ENCODE peak calls at places on chromosome 5, in seven cellular contexts. G is IMR-90, Y is heart right ventricle, U is GM12865, H is Calu3, M is upper lobe of right lung, F is A549. L is an unnamed sample.
A peak's percentile ranks its signal among the peaks of the same experiment; 100 is the strongest.

GRCh38 chr5:30605693-30606268 is 587.7 kb upstream of the CDH6 start:
- DNase-seq in G (no peak), Y (no peak), U (no peak), H (no peak), M (no peak), F (no peak), L (no peak)

GRCh38 chr5:73373814-73374510 is 74.6 kb downstream of the FOXD1 start:
- DNase-seq in G (no peak), Y (no peak), U (no peak), H (no peak), M (no peak), F (no peak), L (no peak)

GRCh38 chr5:11797132-11797531 is 107.1 kb downstream of the CTNND2 start:
- DNase-seq in G (no peak), Y (no peak), U (no peak), H (peak; percentile 55), M (no peak), F (no peak), L (peak; percentile 16)

GRCh38 chr5:57834829-57835554 is 352.4 kb upstream of the ACTBL2 start:
- DNase-seq in G (peak; percentile 59), Y (no peak), U (no peak), H (no peak), M (no peak), F (no peak), L (peak; percentile 78)

GRCh38 chr5:179475211-179475840 is 75.0 kb upstream of the RUFY1 start:
- DNase-seq in G (no peak), Y (no peak), U (no peak), H (no peak), M (no peak), F (no peak), L (no peak)

GRCh38 chr5:66987949-66988838 is 208.4 kb downstream of the CD180 start:
- DNase-seq in G (peak; percentile 26), Y (no peak), U (peak; percentile 14), H (no peak), M (no peak), F (peak; percentile 36), L (peak; percentile 48)

GRCh38 chr5:122129332-122129731 is at the start of gene ZNF474:
- DNase-seq in G (peak; percentile 98), Y (no peak), U (no peak), H (peak; percentile 76), M (no peak), F (no peak), L (peak; percentile 92)

GRCh38 chr5:1467341-1468246 is 22.4 kb upstream of the SLC6A3 start:
- DNase-seq in G (no peak), Y (no peak), U (no peak), H (no peak), M (peak; percentile 64), F (no peak), L (no peak)

GRCh38 chr5:149605354-149605997 is 24.2 kb downstream of the ARHGEF37 start:
- DNase-seq in G (no peak), Y (no peak), U (no peak), H (no peak), M (no peak), F (no peak), L (no peak)

GRCh38 chr5:68504306-68504705 is 288.8 kb downstream of the PIK3R1 start:
- DNase-seq in G (no peak), Y (no peak), U (no peak), H (no peak), M (no peak), F (no peak), L (no peak)

GRCh38 chr5:9239071-9239470 is 306.8 kb downstream of the SEMA5A start:
- DNase-seq in G (peak; percentile 32), Y (no peak), U (no peak), H (no peak), M (no peak), F (no peak), L (no peak)

GRCh38 chr5:179276838-179277395 is 68.3 kb downstream of the ADAMTS2 start:
- DNase-seq in G (no peak), Y (no peak), U (no peak), H (no peak), M (no peak), F (no peak), L (no peak)

GRCh38 chr5:82833277-82833676 is 243.9 kb downstream of the TMEM167A start:
- DNase-seq in G (no peak), Y (no peak), U (no peak), H (no peak), M (no peak), F (no peak), L (no peak)

GRCh38 chr5:52658266-52658665 is 129.4 kb upstream of the ITGA1 start:
- DNase-seq in G (no peak), Y (no peak), U (no peak), H (no peak), M (no peak), F (no peak), L (no peak)

GRCh38 chr5:134935711-134936602 is 31.0 kb downstream of the PCBD2 start:
- DNase-seq in G (no peak), Y (no peak), U (no peak), H (no peak), M (no peak), F (no peak), L (no peak)

GRCh38 chr5:37478086-37478485 is 99.0 kb downstream of the WDR70 start:
- DNase-seq in G (no peak), Y (no peak), U (no peak), H (no peak), M (no peak), F (no peak), L (no peak)

GRCh38 chr5:17415282-17415681 is 82.7 kb upstream of the TAF11L2 start:
- DNase-seq in G (no peak), Y (no peak), U (no peak), H (no peak), M (no peak), F (no peak), L (no peak)

GRCh38 chr5:23528677-23529076 is 21.3 kb downstream of the PRDM9 start:
- DNase-seq in G (no peak), Y (no peak), U (no peak), H (no peak), M (no peak), F (no peak), L (no peak)

DNA sequence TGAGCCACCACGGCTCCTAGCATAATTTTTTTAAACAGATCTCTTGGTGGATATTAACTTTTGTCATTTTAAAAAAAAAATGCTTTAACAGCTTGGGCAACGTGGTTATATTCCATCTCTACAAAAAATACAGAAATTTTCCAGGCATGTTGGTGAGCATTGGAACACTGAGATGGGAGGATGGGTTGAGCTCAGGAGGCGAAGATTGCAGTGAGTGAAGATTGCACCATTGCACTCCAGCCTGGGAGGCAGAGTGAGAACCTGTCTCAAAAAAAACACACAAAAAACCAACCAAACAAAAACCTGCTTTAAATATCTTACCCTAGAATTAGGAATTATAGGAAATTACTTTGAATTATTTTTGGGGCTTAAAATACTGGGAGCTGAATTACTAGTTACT is 55.2 kb downstream of the NSD1 start:
- DNase-seq in G (no peak), Y (no peak), U (no peak), H (no peak), M (no peak), F (no peak), L (no peak)
- TF ChIP-seq CTCF in G (no peak), Y (no peak), U (no peak), H (no peak), M (no peak), F (no peak), L (no peak)

DNA sequence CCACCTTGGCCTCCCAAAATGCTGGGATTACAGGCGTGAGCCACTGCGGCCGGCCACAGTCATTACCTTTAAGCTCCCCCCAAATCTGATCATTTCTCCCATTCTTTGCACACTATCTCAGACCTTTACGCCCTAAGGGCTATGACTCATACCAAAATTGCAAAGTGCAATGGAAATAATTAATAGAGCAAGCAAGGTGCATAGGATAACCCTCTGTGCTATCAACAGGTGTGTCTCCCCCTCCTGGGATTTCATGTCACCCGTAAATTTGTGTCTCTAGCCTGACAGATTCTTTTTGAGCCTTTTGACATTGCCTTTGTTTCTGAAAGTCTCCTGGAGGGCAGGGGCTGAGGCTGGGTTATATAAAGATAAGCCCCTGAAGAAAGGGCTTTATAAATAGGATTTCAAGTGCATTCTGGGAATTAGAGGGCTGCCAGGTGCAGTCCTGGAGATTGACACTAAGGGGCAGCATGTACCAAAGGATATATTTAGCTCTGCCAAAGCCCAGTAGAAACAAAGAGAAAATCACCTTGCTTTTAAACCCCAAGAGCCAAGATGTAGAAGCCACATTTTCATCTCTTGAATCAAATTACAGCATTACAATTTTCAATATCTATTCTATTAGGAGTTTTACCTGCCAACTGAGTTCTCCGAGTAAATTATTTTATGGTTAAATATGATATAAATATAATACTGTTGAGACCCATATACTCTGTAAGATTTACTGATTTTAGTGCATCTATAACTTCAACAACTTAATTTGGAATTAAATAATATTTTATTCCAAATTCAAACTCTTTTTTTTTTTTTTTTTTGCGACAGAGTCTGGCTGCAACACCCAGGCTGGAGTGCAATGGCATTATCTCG is 18.2 kb downstream of the S100Z start:
- DNase-seq in G (peak; percentile 73), Y (peak; percentile 43), U (peak; percentile 76), H (peak; percentile 85), M (no peak), F (peak; percentile 55), L (peak; percentile 74)
- TF ChIP-seq CTCF in G (peak; percentile 89), Y (peak; percentile 84), U (peak; percentile 70), H (peak; percentile 83), M (peak; percentile 78), F (peak; percentile 80), L (peak; percentile 87)

DNA sequence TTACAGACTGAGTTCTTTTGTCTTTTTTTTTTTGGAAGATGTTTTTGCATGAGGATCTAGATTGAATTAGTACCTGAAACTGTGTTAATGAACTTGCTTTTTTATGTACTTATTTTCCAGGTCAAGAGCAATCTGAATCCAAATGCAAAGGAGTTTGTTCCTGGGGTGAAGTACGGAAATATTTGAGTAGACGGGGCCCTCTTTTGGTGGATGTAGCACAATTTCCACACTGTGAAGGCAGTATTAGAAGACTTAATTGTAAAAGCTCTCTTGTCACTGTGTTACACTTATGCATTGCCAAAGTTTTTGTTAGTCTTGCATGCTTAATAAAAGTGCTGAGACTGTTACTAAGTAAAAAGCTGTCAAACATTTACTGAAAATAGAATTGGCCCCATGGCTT is 14.5 kb downstream of the SLC23A1 start:
- DNase-seq in G (peak; percentile 29), Y (no peak), U (no peak), H (no peak), M (no peak), F (no peak), L (no peak)
- TF ChIP-seq CTCF in G (peak; percentile 19), Y (no peak), U (peak; percentile 2), H (no peak), M (no peak), F (peak; percentile 25), L (no peak)

DNA sequence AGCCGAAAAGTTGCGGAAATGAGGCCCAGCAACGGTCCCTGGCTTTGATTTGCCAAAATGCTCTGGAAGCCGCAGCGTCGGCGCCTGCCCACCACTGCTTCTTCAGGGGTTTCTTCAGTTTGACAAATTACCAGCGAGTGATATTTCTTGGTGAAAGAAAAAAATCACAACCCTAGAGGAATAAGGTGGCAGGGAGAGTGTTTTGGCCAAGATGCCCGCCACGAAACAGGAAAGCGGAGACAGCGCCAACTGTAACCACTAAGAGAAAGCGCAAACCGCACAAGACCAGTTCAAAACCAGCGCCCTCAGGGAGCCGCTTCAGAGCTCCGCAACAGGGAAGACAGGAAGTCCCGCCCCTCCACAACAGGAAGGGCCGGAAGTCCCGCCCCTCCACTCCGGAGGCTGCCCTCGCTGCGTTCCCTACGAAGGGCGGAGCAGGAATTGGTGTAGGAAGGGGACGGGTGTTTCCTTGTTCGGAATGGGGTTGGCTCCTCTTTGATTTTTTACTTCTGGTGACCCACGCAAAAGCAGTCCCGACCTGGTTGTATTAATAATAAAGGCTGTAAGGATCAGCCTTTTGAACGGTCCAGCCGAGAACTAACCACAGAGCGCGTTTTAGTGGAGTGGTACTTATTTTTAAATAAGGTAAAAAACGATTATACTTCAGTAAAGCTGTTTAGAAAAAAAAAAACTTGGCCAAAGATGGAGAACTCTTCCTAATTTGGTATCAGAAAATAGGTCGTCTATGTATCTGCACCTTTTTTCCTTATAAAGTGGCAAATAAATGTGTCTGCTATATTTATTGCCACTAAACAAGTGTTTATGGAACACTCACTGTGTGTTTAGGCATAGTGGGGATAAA is at the start of gene C5orf34:
- DNase-seq in G (peak; percentile 94), Y (peak; percentile 97), U (peak; percentile 97), H (peak; percentile 97), M (peak; percentile 97), F (peak; percentile 98), L (peak; percentile 97)
- TF ChIP-seq CTCF in G (no peak), Y (no peak), U (no peak), H (no peak), M (no peak), F (no peak), L (no peak)

L was measured in MCF 10A.